ENCODE peak calls at places on chromosomes 13 and 19, in four cellular contexts. Q is stimulated activated naive CD8-positive, alpha-beta T cell treated with anti-CD3 and anti-CD28 coated beads, Interleukin-15, amount 100 ng/mL, for 72 hours; C is activated CD4-positive, alpha-beta memory T cell treated with anti-CD3 and anti-CD28 coated beads, Interleukin-2, amount 10 ng/mL, durations not matched to agents 7 days and 5 days; L is nephron progenitor cell. F is an unnamed sample.
A peak's percentile ranks its signal among the peaks of the same experiment; 100 is the strongest.

GRCh38 chr13:99221567-99222239 is 21.0 kb downstream of the UBAC2 start:
- DNase-seq in Q (no peak), C (no peak), L (no peak), F (no peak)

GRCh38 chr19:5109560-5109959 is 140.6 kb downstream of the KDM4B start:
- DNase-seq in Q (no peak), C (no peak), L (no peak), F (peak; percentile 75)

GRCh38 chr13:108961542-108962125 is 332.2 kb downstream of the MYO16 start:
- DNase-seq in Q (peak; percentile 9), C (peak; percentile 19), L (peak; percentile 28), F (peak; percentile 25)

GRCh38 chr19:7145494-7145893 is 76.0 kb downstream of the ZNF557 start:
- DNase-seq in Q (no peak), C (no peak), L (no peak), F (peak; percentile 13)

GRCh38 chr13:32600891-32601290 is 14.6 kb downstream of the PDS5B start:
- DNase-seq in Q (no peak), C (no peak), L (no peak), F (no peak)

GRCh38 chr13:110869231-110869804 is 45.6 kb downstream of the ANKRD10 start:
- DNase-seq in Q (no peak), C (no peak), L (no peak), F (no peak)

GRCh38 chr13:95382411-95382810 is 81.2 kb upstream of the ABCC4 start:
- DNase-seq in Q (no peak), C (no peak), L (no peak), F (no peak)

GRCh38 chr13:99312493-99312883 is 5.3 kb upstream of the GPR183 start:
- DNase-seq in Q (no peak), C (no peak), L (no peak), F (no peak)

GRCh38 chr13:74194856-74195255 is 60.7 kb upstream of the KLF12 start:
- DNase-seq in Q (no peak), C (no peak), L (no peak), F (no peak)

GRCh38 chr19:45440873-45441654 is 17.3 kb upstream of the ERCC1 start:
- DNase-seq in Q (no peak), C (no peak), L (no peak), F (peak; percentile 78)

GRCh38 chr19:32626969-32627368 is 46.0 kb downstream of the PDCD5 start:
- DNase-seq in Q (no peak), C (no peak), L (no peak), F (no peak)

GRCh38 chr13:92821324-92821723 is 405.3 kb upstream of the GPC6 start:
- DNase-seq in Q (no peak), C (no peak), L (no peak), F (no peak)

GRCh38 chr13:101881593-101881992 is 429.1 kb downstream of the ITGBL1 start:
- DNase-seq in Q (no peak), C (no peak), L (no peak), F (no peak)

GRCh38 chr19:33639034-33639681 is 17.4 kb downstream of the CHST8 start:
- DNase-seq in Q (no peak), C (no peak), L (no peak), F (no peak)

GRCh38 chr13:79448413-79448812 is 32.5 kb upstream of the NDFIP2 start:
- DNase-seq in Q (no peak), C (no peak), L (no peak), F (no peak)

GRCh38 chr13:100300708-100301107 is 211.8 kb downstream of the PCCA start:
- DNase-seq in Q (no peak), C (no peak), L (no peak), F (no peak)

GRCh38 chr19:10372698-10373097 is 7.7 kb downstream of the TYK2 start:
- DNase-seq in Q (no peak), C (no peak), L (no peak), F (no peak)

GRCh38 chr13:101614491-101614890 is 162.0 kb downstream of the ITGBL1 start:
- DNase-seq in Q (no peak), C (no peak), L (no peak), F (no peak)

GRCh38 chr19:53520163-53520546 is 17.8 kb upstream of the ZNF331 start:
- DNase-seq in Q (no peak), C (no peak), L (no peak), F (no peak)

GRCh38 chr19:42480335-42481095 is 37.8 kb upstream of the CXCL17 start:
- DNase-seq in Q (no peak), C (peak; percentile 58), L (no peak), F (peak; percentile 68)

F was measured in ELF-1.